ENCODE peak calls at places on chromosomes 3 and 15, in four cellular contexts. Y is heart left ventricle, E is IMR-90, I is fibroblast of lung. R is an unnamed sample. For H3K4me1, the result is how much of the 10 kb centered on the place peaks cover.

GRCh38 chr15:83746231-83746630 is 92.3 kb downstream of the ADAMTSL3 start:
- DNase-seq in Y (no peak), E (no peak), I (no peak), R (no peak)

GRCh38 chr3:122835590-122835989 is 40.7 kb downstream of the SLC49A4 start:
- DNase-seq in Y (no peak), E (no peak), I (no peak), R (no peak)

GRCh38 chr15:72847033-72847432 is 63.5 kb upstream of the ADPGK start:
- DNase-seq in Y (no peak), E (no peak), I (no peak), R (no peak)

GRCh38 chr3:186413615-186414415 is 51.8 kb upstream of the DGKG start:
- DNase-seq in Y (no peak), E (no peak), I (peak), R (peak)

GRCh38 chr3:148911173-148911572 is 46.1 kb downstream of the CPA3 start:
- DNase-seq in Y (no peak), E (no peak), I (no peak), R (no peak)

GRCh38 chr15:23564798-23565394 is 578 bp upstream of the MKRN3 start:
- DNase-seq in Y (no peak), E (no peak), I (no peak), R (no peak)

GRCh38 chr15:100762289-100762688 is 117.3 kb upstream of the ALDH1A3 start:
- DNase-seq in Y (no peak), E (no peak), I (no peak), R (no peak)

GRCh38 chr3:78798266-78798832 is 969.4 kb downstream of the ROBO1 start:
- DNase-seq in Y (no peak), E (no peak), I (no peak), R (no peak)

GRCh38 chr3:46953265-46954010 is 23.1 kb downstream of the CCDC12 start:
- DNase-seq in Y (no peak), E (no peak), I (no peak), R (no peak)

GRCh38 chr3:142844339-142844977 is 44.4 kb downstream of the PCOLCE2 start:
- DNase-seq in Y (no peak), E (peak), I (peak), R (no peak)
- TF ChIP-seq CTCF in Y (no peak), E (peak), I (peak), R (peak)

DNA sequence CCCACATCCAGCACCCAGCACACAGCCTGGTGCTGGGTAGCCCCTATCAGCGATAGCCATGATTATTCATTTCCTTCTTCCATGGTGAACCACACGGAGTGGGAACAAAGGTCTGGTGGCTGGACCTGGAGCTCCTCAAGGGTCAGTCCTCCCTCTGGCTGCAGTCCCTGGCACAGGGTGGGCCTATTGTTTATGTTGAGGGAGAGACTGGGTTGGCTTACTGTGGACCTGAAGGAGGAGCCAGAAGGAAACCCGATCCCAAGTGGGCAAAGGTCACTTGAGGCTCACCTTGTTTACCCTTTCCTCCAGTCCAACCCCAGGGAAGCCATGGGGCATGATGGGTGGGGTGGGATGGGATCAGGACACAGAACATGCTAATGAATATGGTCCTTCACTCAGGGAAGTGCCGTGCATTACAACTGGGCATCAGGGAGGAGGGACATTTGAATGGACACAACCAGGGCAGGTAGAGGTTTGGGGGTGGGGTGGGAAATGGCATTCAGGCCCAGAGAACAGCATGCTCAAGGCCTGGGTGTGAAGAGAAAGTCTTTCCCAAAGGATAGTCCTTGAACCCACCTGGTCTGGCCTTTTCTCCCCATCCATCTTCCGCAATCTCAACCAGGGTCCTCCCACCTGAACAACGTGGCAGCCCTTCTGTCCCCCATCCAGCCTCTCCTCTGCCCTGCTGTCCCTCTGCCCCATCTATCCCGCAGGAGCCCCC is 1.4 kb upstream of the PRKCD start:
- DNase-seq in Y (peak), E (no peak), I (no peak), R (no peak)
- H3K4me1 ChIP-seq in Y (under half), E (under half), I (under half), R (under half)

GRCh38 chr15:92693922-92694331 is 38.4 kb upstream of the FAM174B start:
- DNase-seq in Y (no peak), E (peak), I (peak), R (no peak)
- TF ChIP-seq CTCF in Y (no peak), E (peak), I (peak), R (no peak)

GRCh38 chr3:146161725-146162047 is 702 bp upstream of the PLOD2 start:
- DNase-seq in Y (peak), E (peak), I (peak), R (peak)
- H3K4me1 ChIP-seq in Y (under half), E (under half), I (under half), R (under half)

GRCh38 chr15:70095387-70096214 is 2.1 kb downstream of the TLE3 start:
- DNase-seq in Y (peak), E (no peak), I (no peak), R (peak)
- TF ChIP-seq CTCF in Y (no peak), E (no peak), I (no peak), R (no peak)

DNA sequence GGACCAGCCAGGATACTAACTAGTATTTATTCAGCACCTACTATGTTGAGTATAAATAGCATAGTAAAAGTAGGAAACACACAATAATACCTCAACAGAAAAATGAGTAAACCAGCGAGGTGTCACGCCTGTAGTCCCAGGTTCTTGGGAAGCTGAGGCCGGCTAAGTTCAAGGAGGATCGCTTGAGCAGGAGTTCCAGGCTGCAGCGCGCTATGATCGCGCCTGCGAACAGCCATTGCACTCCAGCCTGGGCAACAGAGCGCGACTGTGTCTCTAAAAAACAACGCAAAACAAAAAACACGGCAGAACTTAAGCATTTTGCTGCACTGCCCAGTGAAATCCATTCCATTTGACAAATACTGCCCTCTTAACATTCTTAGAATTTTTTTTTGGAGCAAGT is 1.3 kb upstream of the DENND6A start:
- DNase-seq in Y (no peak), E (no peak), I (no peak), R (no peak)
- H3K4me1 ChIP-seq in Y (under half), E (under half), I (under half), R (under half)

DNA sequence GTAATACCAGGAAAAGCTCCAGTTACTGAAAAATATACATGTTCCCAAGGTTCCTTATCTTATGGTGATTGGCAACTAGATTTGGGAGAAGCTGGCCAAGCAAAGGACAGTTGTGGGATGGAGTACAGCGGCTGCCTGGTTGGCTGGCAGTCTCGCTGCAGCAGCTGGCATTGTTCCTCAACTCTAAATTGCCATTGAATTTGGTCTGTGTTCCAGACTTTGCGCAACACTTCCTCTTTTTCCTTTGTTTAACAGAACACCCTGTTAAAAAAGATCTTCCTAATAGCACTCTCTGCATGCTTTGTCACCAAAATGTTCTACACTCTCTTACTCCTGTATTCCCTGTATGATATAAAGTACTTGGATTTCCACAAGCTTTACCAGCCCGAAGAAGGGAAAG is 420.6 kb upstream of the RBMS3 start:
- DNase-seq in Y (peak), E (no peak), I (peak), R (no peak)
- TF ChIP-seq CTCF in Y (no peak), E (no peak), I (no peak), R (no peak)

GRCh38 chr3:169661567-169662214 is 1.8 kb downstream of the MECOM start:
- DNase-seq in Y (peak), E (peak), I (peak), R (peak)
- H3K4me1 ChIP-seq in Y (under half), E (under half), I (under half), R (half or more)

DNA sequence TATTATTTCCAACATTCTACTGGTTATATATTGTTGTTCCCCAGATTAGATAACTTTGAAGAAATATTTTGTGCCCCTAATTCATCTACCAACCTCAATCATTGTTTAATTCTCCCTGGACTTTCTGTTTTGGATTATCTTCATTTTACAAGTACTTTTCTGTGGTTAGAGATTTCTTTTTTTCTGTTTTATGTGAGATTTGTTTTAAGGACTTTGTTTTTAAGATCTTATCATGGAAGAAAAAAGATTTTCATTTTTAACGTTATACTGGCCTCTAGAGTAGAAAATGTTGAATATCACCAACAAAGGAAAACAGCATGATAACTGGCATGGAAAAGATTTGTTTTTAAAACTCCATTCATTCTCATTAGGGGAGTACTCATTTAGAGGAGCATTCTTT is 210.9 kb upstream of the KCNMB2 start:
- DNase-seq in Y (no peak), E (peak), I (peak), R (no peak)
- TF ChIP-seq CTCF in Y (peak), E (peak), I (peak), R (peak)

R was measured in heart right ventricle.